ENCODE peak calls at places on chromosomes 1 and 21, in ten cellular contexts. C is heart left ventricle, Y is left ventricle myocardium inferior, H is endothelial cell of umbilical vein, Z is psoas muscle, W is breast epithelium, U is right lobe of liver, B is fibroblast of lung, K is endodermal cell, F is pancreas. Q is an unnamed sample.

GRCh38 chr1:31647106-31647505 is 2.4 kb upstream of the PEF1 start:
- DNase-seq in C (no peak), Y (no peak), H (no peak), Z (no peak), W (no peak), U (no peak), B (peak; percentile 86), K (no peak), F (no peak), Q (no peak)

GRCh38 chr1:150226486-150226885 is 9.4 kb downstream of the ANP32E start:
- DNase-seq in C (no peak), Y (no peak), H (no peak), Z (no peak), W (no peak), U (no peak), B (no peak), K (peak; percentile 0), F (no peak), Q (no peak)

GRCh38 chr1:37147397-37147831 is 113.1 kb upstream of the GRIK3 start:
- DNase-seq in C (no peak), Y (no peak), H (no peak), Z (no peak), W (no peak), U (no peak), B (no peak), K (no peak), F (no peak), Q (no peak)

GRCh38 chr1:150875197-150876110 is 945 bp downstream of the ARNT start:
- DNase-seq in C (no peak), Y (no peak), H (no peak), Z (no peak), W (no peak), U (no peak), B (no peak), K (no peak), F (no peak), Q (peak; percentile 20)

GRCh38 chr1:53115403-53116306 is 26.8 kb downstream of the SLC1A7 start:
- DNase-seq in C (no peak), Y (no peak), H (no peak), Z (peak; percentile 23), W (no peak), U (no peak), B (peak; percentile 62), K (peak; percentile 91), F (no peak), Q (peak; percentile 84)

GRCh38 chr1:24735156-24735618 is 10.1 kb upstream of the CLIC4 start:
- DNase-seq in C (no peak), Y (no peak), H (no peak), Z (no peak), W (no peak), U (no peak), B (no peak), K (peak; percentile 41), F (no peak), Q (no peak)

GRCh38 chr1:162612606-162613400 is 19.5 kb upstream of the DDR2 start:
- DNase-seq in C (no peak), Y (peak; percentile 29), H (peak; percentile 33), Z (peak; percentile 69), W (no peak), U (peak; percentile 80), B (peak; percentile 38), K (no peak), F (no peak), Q (no peak)

GRCh38 chr1:176744142-176744541 is 281.2 kb downstream of the PAPPA2 start:
- DNase-seq in C (no peak), Y (no peak), H (no peak), Z (no peak), W (no peak), U (no peak), B (no peak), K (no peak), F (no peak), Q (no peak)

GRCh38 chr1:81813691-81814090 is 13.0 kb downstream of the ADGRL2 start:
- DNase-seq in C (no peak), Y (no peak), H (no peak), Z (no peak), W (no peak), U (no peak), B (no peak), K (no peak), F (no peak), Q (no peak)

GRCh38 chr1:81808760-81809159 is 8.0 kb downstream of the ADGRL2 start:
- DNase-seq in C (no peak), Y (no peak), H (no peak), Z (no peak), W (no peak), U (no peak), B (no peak), K (peak; percentile 49), F (no peak), Q (peak; percentile 40)

GRCh38 chr1:81812712-81813111 is 12.0 kb downstream of the ADGRL2 start:
- DNase-seq in C (no peak), Y (no peak), H (peak; percentile 37), Z (no peak), W (no peak), U (no peak), B (peak; percentile 41), K (no peak), F (no peak), Q (no peak)

GRCh38 chr1:81809808-81810207 is 9.1 kb downstream of the ADGRL2 start:
- DNase-seq in C (no peak), Y (no peak), H (no peak), Z (no peak), W (no peak), U (no peak), B (no peak), K (no peak), F (no peak), Q (no peak)

DNA sequence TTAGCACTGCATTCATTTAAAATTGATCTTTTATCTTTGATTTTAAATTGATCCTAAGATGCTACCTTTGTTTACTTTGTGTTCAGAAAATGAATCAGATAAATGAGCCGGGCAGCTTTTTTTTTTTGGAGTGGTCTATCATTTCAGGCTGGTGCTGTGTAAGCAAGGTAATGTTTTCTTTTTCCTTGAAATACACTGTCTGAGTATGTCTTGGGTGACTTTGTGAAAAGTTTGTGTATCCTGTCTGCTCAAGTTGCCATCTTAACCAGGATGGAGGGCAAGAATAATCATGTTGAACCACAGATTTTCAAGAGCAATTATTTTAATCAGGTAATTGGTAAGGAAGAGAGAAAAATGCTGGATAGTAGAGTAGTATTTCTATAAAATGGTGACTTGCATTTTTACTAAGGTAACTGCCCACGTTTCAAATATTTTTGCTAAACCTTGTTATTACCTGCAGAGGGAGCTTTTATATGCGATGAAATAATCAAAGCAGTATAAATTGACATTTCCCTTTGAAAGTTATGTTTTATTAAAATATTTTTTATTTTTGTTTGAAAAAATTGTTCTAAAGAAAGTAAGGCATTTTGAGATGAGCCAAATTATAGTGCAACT is 11.1 kb downstream of the ADGRL2 start:
- DNase-seq in C (no peak), Y (no peak), H (peak; percentile 36), Z (no peak), W (no peak), U (no peak), B (peak; percentile 6), K (no peak), F (no peak), Q (no peak)
- TF ChIP-seq CTCF in C (peak; percentile 31), Y (peak; percentile 41), H (no peak), Z (peak; percentile 11), W (no peak), U (peak; percentile 32), B (no peak), K (peak; percentile 59), F (no peak), Q (peak; percentile 31)

GRCh38 chr1:6461538-6462411 is 4.2 kb downstream of the TNFRSF25 start:
- DNase-seq in C (no peak), Y (no peak), H (no peak), Z (no peak), W (no peak), U (peak; percentile 56), B (no peak), K (no peak), F (peak; percentile 54), Q (no peak)

GRCh38 chr1:6461237-6461530 is 4.8 kb downstream of the TNFRSF25 start:
- DNase-seq in C (no peak), Y (no peak), H (no peak), Z (no peak), W (no peak), U (no peak), B (no peak), K (no peak), F (no peak), Q (no peak)

GRCh38 chr1:6462412-6463119 is 3.4 kb downstream of the TNFRSF25 start:
- DNase-seq in C (no peak), Y (no peak), H (no peak), Z (no peak), W (no peak), U (peak; percentile 59), B (no peak), K (no peak), F (peak; percentile 73), Q (no peak)

GRCh38 chr1:6459850-6460265 is 6.1 kb downstream of the TNFRSF25 start:
- DNase-seq in C (no peak), Y (no peak), H (no peak), Z (no peak), W (no peak), U (peak; percentile 51), B (no peak), K (no peak), F (peak; percentile 47), Q (no peak)

DNA sequence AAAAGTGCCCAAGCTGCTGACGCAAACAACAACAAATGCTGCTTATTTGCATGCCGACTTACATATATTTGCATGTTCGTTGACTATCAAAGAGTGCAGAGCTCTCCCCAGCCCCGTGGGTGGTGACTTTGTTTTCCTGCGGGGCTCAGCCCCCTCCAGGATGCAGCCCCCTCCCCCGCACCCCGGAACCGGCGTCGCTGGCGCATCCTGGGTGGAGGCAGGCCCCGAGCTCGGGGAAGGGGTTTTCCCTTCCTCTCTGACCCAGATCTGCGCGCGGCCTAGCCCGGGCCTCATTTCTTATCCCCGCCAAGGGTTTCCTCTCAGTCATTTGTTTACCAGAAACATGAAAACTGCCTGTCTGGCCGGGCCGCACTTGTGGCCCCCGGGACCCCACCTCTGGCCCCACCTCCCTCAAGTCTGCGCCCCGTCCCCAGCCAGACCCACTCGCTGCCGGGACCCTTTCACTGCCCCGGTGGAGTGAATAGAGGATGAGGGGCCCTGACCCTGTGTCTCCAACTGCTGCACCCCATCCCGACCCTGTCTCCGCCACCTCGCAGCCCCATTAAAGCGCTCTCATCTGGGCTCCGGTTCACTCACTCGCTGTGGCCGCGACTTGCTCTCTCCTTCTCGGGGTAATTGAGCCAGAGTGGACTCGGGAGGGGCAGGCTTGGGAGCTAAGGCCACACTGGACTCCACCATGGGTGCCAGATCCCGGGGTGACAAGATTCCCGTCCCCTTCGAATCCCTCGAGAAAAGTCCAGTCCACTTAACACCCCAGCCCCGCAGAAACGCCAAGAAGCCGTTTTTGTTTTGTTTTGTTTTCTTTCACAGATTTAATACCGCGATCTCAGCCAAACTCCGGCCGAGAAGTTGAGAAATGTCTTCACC is 5.4 kb downstream of the TNFRSF25 start:
- DNase-seq in C (no peak), Y (no peak), H (no peak), Z (no peak), W (no peak), U (peak; percentile 57), B (no peak), K (no peak), F (no peak), Q (no peak)
- H3K4me3 ChIP-seq in C (peak overlapping the region; percentile 37), Y (peak overlapping the region; percentile 54), H (no peak overlapping the region), Z (peak overlapping the region; percentile 11), W (peak overlapping the region; percentile 34), U (no peak overlapping the region), B (no peak overlapping the region), K (no peak overlapping the region), F (no peak overlapping the region), Q (no peak overlapping the region)

DNA sequence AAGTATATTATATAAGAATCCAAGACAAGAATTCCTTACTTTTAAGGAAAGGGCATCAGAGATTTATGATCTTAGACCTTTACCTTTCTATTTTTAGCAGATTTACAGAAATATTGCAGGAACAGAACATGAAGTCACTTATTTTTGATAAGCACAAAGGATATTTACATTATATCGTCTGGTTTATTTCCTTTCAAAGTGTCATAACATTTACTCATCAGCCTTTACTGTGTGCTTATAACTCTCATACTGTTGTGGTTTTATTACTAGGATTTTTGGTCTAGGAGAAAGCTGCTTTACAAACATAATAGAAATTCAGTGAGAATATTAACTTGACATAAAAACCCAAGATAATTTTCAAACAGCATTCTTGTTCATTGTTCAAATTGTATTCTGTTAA is 47.6 kb downstream of the APP start:
- DNase-seq in C (no peak), Y (no peak), H (no peak), Z (no peak), W (no peak), U (no peak), B (no peak), K (no peak), F (no peak), Q (no peak)
- H3K4me1 ChIP-seq in C (peaks cover 50% of the 10 kb centered on the region), Y (peaks cover 72% of the 10 kb centered on the region), H (peaks cover 47% of the 10 kb centered on the region), Z (peaks cover 19% of the 10 kb centered on the region), W (peaks cover 7% of the 10 kb centered on the region), U (no peaks in the 10 kb centered on the region), B (peaks cover 9% of the 10 kb centered on the region), K (peaks cover 32% of the 10 kb centered on the region), F (peaks cover 32% of the 10 kb centered on the region), Q (peaks cover 24% of the 10 kb centered on the region)

DNA sequence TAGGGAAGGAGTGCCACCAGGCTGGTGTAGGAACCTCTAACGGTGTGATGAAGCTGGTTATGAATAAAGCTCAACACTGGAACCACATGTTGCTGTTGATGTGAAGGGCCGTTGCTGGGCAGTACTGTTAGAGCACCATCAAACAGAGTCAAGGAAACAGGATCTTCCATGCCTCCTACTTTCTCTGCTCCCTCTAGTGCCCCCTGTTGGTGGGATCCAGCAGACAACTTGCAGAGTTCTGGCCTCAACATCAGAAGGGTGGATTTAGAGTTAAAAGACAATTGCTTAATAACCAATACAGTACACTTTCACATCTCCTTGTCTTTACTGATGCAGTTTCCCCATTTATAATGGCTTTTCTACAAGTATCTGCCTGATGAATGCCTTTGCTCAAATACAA is 336.4 kb downstream of the NTNG1 start:
- DNase-seq in C (no peak), Y (no peak), H (no peak), Z (no peak), W (no peak), U (no peak), B (no peak), K (peak; percentile 82), F (no peak), Q (peak; percentile 31)
- TF ChIP-seq CTCF in C (no peak), Y (no peak), H (no peak), Z (no peak), W (no peak), U (no peak), B (peak; percentile 8), K (peak; percentile 83), F (no peak), Q (peak; percentile 63)

Q was measured in BE2C.